ENCODE peak calls at places on chromosomes 7 and 10, in five cellular contexts. D is pancreas, B is spleen, I is lower lobe of right lung, G is A673. J is an unnamed sample. For H3K4me1, the result is how much of the 10 kb centered on the place peaks cover.

GRCh38 chr10:99870051-99870730 is 87.8 kb downstream of the ABCC2 start:
- DNase-seq in I (no peak), G (peak), B (no peak), D (no peak), J (no peak)

GRCh38 chr7:96303686-96304443 is 18.0 kb downstream of the SLC25A13 start:
- DNase-seq in B (no peak), I (no peak), D (no peak), G (no peak), J (no peak)

GRCh38 chr10:109987413-109987812 is 20.4 kb upstream of the ADD3 start:
- DNase-seq in B (no peak), G (no peak), D (no peak), I (no peak), J (no peak)

GRCh38 chr7:2761801-2762497 is 73.9 kb downstream of the AMZ1 start:
- DNase-seq in D (no peak), B (no peak), G (no peak), I (no peak), J (no peak)

GRCh38 chr7:44072364-44073231 is 7.2 kb upstream of the PGAM2 start:
- DNase-seq in I (peak), B (peak), G (peak), D (no peak), J (peak)

GRCh38 chr10:28177944-28178637 is 124.8 kb downstream of the MPP7 start:
- DNase-seq in G (no peak), B (no peak), D (no peak), I (no peak), J (no peak)

GRCh38 chr10:93445097-93445960 is 36.8 kb downstream of the MYOF start:
- DNase-seq in D (peak), G (peak), I (peak), B (no peak), J (peak)

GRCh38 chr10:118800920-118801319 is 46.1 kb upstream of the CACUL1 start:
- DNase-seq in G (peak), D (no peak), I (no peak), B (peak), J (no peak)

GRCh38 chr7:73983437-73984164 is 44.4 kb upstream of the ELN start:
- DNase-seq in G (no peak), I (peak), B (peak), D (no peak), J (no peak)

GRCh38 chr7:129225206-129225930 is 538 bp downstream of the AHCYL2 start:
- DNase-seq in D (peak), G (peak), I (peak), B (peak), J (peak)

GRCh38 chr7:26782501-26782900 is 81.9 kb downstream of the SKAP2 start:
- DNase-seq in G (peak), I (no peak), B (no peak), D (no peak), J (no peak)

GRCh38 chr7:128167316-128167691 is 73.8 kb upstream of the LEP start:
- DNase-seq in B (no peak), D (peak), I (no peak), G (peak), J (no peak)

GRCh38 chr7:153476166-153476565 is 576.0 kb upstream of the DPP6 start:
- DNase-seq in G (no peak), I (no peak), D (no peak), B (no peak), J (no peak)

GRCh38 chr10:13775786-13776780 is 189.3 kb downstream of the PRPF18 start:
- DNase-seq in G (no peak), D (no peak), B (no peak), I (no peak), J (no peak)

GRCh38 chr7:137626469-137627067 is 220.2 kb downstream of the DGKI start:
- DNase-seq in G (peak), I (no peak), B (no peak), D (peak), J (peak)

GRCh38 chr7:77799078-77799964 is 748 bp downstream of the PHTF2 start:
- DNase-seq in G (peak), I (peak), B (peak), D (peak), J (peak)

GRCh38 chr10:6065406-6065805 is 3.2 kb upstream of the IL2RA start:
- DNase-seq in G (no peak), I (no peak), B (no peak), D (no peak), J (no peak)

GRCh38 chr7:122676466-122676865 is 22.5 kb downstream of the RNF133 start:
- DNase-seq in D (no peak), B (no peak), I (no peak), G (peak), J (no peak)

GRCh38 chr10:13949844-13950542 is 363.2 kb downstream of the PRPF18 start:
- DNase-seq in B (no peak), G (no peak), I (no peak), D (no peak), J (no peak)

GRCh38 chr10:103262229-103262628 is 14.7 kb upstream of the INA start:
- DNase-seq in I (no peak), B (no peak), D (no peak), G (no peak), J (no peak)

GRCh38 chr10:132774179-132774904 is 11.6 kb downstream of the NKX6-2 start:
- DNase-seq in I (no peak), B (no peak), D (no peak), G (no peak), J (no peak)
- H3K27ac ChIP-seq in I (no peak), B (no peak), D (no peak), G (no peak), J (no peak)

GRCh38 chr10:69662901-69663300 is 32.9 kb downstream of the FAM241B start:
- DNase-seq in G (no peak), D (no peak), B (no peak), I (peak), J (no peak)

GRCh38 chr10:69663548-69663947 is 33.5 kb downstream of the FAM241B start:
- DNase-seq in D (no peak), B (no peak), G (no peak), I (peak), J (no peak)

GRCh38 chr10:69661414-69662172 is 31.5 kb downstream of the FAM241B start:
- DNase-seq in B (no peak), G (no peak), D (no peak), I (no peak), J (no peak)

GRCh38 chr10:69660296-69660695 is 30.2 kb downstream of the FAM241B start:
- DNase-seq in G (no peak), I (no peak), D (no peak), B (peak), J (no peak)

GRCh38 chr10:69662173-69662685 is 32.2 kb downstream of the FAM241B start:
- DNase-seq in G (no peak), D (no peak), I (no peak), B (no peak), J (no peak)
- H3K4me1 ChIP-seq in G (under half), D (under half), I (under half), B (under half), J (under half)

GRCh38 chr10:133258818-133259602 is 17.7 kb downstream of the ADAM8 start:
- DNase-seq in G (peak), I (peak), B (peak), D (peak), J (peak)

GRCh38 chr10:133258066-133258817 is 18.4 kb downstream of the ADAM8 start:
- DNase-seq in B (peak), G (no peak), I (peak), D (peak), J (peak)

GRCh38 chr10:133255323-133255722 is 17.7 kb downstream of the VENTX start:
- DNase-seq in B (no peak), G (no peak), I (no peak), D (no peak), J (no peak)

GRCh38 chr10:133259603-133259992 is 17.1 kb downstream of the ADAM8 start:
- DNase-seq in G (no peak), I (no peak), B (no peak), D (no peak), J (no peak)

GRCh38 chr10:133257489-133258065 is 19.1 kb downstream of the ADAM8 start:
- DNase-seq in D (peak), B (peak), G (peak), I (peak), J (peak)
- H3K4me3 ChIP-seq in D (peak), B (peak), G (no peak), I (peak), J (peak)

DNA sequence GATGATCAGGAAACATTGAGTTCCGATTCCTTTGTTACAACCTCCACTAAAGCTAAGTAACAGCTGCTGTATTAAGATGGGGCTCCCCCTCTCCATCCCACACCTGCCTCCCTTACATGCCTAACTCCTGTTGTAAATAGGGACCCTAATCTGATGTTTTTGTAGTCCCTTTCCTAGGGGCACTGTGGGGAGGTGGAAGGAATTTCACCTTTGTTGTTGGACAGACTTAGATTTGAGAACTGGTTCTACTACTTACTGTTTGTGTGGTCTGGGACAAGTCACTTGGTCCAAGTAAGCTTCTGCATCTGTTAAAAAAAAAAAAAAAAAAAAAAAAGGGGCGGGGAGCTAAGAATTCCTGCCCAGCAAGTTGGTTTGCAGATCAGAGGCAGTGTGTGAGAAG is 42.6 kb downstream of the KIAA1217 start:
- DNase-seq in B (no peak), D (no peak), G (no peak), I (no peak), J (no peak)
- H3K27ac ChIP-seq in B (no peak), D (no peak), G (no peak), I (no peak), J (no peak)

GRCh38 chr7:75968012-75968411 is 26.4 kb downstream of the TMEM120A start:
- DNase-seq in D (no peak), I (no peak), G (no peak), B (peak), J (no peak)
- H3K4me1 ChIP-seq in D (under half), I (half or more), G (under half), B (under half), J (under half)

DNA sequence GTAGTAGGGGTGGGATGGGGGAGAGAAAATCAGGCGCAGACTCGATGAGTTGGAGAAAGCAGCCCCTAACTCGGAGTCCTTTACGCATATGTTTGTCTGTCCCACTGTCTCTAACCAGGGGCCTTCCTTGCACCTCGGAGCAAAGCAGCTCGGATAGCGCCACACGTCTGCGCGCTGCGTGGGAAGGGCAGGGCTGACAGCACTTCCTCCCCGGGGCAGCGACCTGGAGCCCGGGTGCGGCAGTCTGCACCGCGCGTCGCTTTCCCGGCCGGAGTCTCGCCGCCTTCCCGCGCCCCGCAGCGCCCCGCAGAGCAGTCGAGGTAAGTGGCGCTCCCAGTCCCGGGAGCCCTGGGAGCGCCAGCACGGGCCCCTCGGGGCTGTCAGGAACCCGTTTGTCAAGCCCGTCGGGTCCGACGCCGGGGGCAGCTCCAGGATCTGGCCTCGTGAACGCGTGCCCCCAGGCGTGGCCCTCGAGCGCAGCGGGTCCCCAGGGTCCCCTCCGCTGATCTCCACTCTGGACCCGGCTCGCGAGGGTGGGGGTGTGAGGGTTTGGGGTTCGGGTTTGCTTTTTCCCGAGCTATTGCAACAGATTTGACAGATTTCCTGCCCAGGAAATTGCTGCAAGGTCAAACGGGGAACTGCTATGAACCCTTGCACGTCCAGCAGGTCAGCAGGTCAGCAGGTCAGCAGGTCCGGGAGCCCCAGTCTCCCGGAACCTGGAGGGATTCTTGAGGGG is 561 bp downstream of the APBB1IP start:
- DNase-seq in B (peak), I (peak), G (no peak), D (peak), J (peak)
- H3K4me3 ChIP-seq in B (peak), I (peak), G (no peak), D (peak), J (peak)

DNA sequence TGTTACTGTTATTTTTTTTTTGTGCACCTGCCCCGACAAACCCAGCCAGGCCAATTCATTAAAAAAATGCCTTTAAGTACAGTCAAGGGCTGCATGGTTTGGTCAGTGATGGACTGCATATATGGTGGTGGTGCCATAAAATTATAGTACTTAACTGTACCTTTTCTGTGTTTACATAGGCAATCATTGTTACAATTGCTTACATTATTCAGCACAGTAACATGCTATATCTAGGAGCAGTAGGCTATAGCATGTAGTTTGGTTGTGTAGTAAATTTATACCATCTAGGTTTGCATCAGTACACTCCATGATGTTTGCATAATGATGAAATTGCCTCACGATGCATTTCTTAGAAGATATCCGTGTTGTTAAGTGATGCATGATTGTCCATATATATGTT is 58.0 kb downstream of the STK31 start:
- DNase-seq in I (no peak), B (no peak), D (no peak), G (no peak), J (no peak)
- H3K27ac ChIP-seq in I (no peak), B (no peak), D (no peak), G (no peak), J (no peak)